ENCODE peak calls at places on chromosomes 7 and 10, in four cellular contexts. S is GM12878, K is K562, W is HepG2. T is an unnamed sample. For H3K4me1, the result is how much of the 10 kb centered on the place peaks cover.

GRCh38 chr10:130013263-130013937 is 49.3 kb upstream of the EBF3 start:
- DNase-seq in S (no peak), K (no peak), W (no peak), T (no peak)

GRCh38 chr7:1729773-1730172 is 59.7 kb downstream of the ELFN1 start:
- DNase-seq in S (no peak), K (no peak), W (no peak), T (no peak)

GRCh38 chr7:76076995-76077394 is 29.1 kb downstream of the MDH2 start:
- DNase-seq in S (no peak), K (no peak), W (no peak), T (no peak)

GRCh38 chr7:128014864-128015263 is 16.4 kb downstream of the LRRC4 start:
- DNase-seq in S (no peak), K (no peak), W (no peak), T (no peak)

GRCh38 chr10:116848032-116848911 is 1.0 kb upstream of the ENO4 start:
- DNase-seq in S (peak), K (no peak), W (no peak), T (peak)

GRCh38 chr7:99693427-99694200 is 13.8 kb upstream of the CYP3A5 start:
- DNase-seq in S (no peak), K (peak), W (peak), T (peak)

GRCh38 chr7:54931532-54931931 is 87.3 kb upstream of the EGFR start:
- DNase-seq in S (no peak), K (no peak), W (no peak), T (no peak)

GRCh38 chr7:100887186-100887954 is 2.1 kb downstream of the UFSP1 start:
- DNase-seq in S (peak), K (peak), W (no peak), T (no peak)

GRCh38 chr10:103617362-103618026 is 124.0 kb downstream of the NEURL1 start:
- DNase-seq in S (no peak), K (no peak), W (no peak), T (no peak)

GRCh38 chr7:41188163-41189130 is 514.4 kb downstream of the INHBA start:
- DNase-seq in S (no peak), K (no peak), W (no peak), T (peak)

GRCh38 chr7:999921-1000593 is 17.1 kb downstream of the CYP2W1 start:
- DNase-seq in S (peak), K (no peak), W (no peak), T (no peak)

GRCh38 chr10:36559990-36560389 is 565.4 kb upstream of the ANKRD30A start:
- DNase-seq in S (no peak), K (no peak), W (no peak), T (no peak)

GRCh38 chr10:5654218-5654755 is 12.1 kb downstream of the ASB13 start:
- DNase-seq in S (no peak), K (no peak), W (no peak), T (no peak)

GRCh38 chr7:82445226-82445625 is 1.6 kb upstream of the CACNA2D1 start:
- DNase-seq in S (no peak), K (no peak), W (no peak), T (peak)

GRCh38 chr10:26455567-26456315 is 17.6 kb downstream of the APBB1IP start:
- DNase-seq in S (no peak), K (no peak), W (no peak), T (no peak)

GRCh38 chr7:71942115-71942514 is 470.0 kb downstream of the CALN1 start:
- DNase-seq in S (no peak), K (no peak), W (no peak), T (no peak)

GRCh38 chr7:33792041-33792440 is 113.3 kb upstream of the BMPER start:
- DNase-seq in S (no peak), K (no peak), W (no peak), T (no peak)

GRCh38 chr10:101244321-101245050 is 15.2 kb upstream of the LBX1 start:
- DNase-seq in S (no peak), K (no peak), W (no peak), T (no peak)

GRCh38 chr7:45920543-45921380 is at the start of gene IGFBP3:
- DNase-seq in S (no peak), K (no peak), W (no peak), T (peak)

GRCh38 chr10:132111871-132112341 is 46.2 kb downstream of the JAKMIP3 start:
- DNase-seq in S (no peak), K (no peak), W (no peak), T (no peak)

GRCh38 chr10:132113766-132114365 is 48.1 kb downstream of the JAKMIP3 start:
- DNase-seq in S (no peak), K (no peak), W (no peak), T (no peak)

GRCh38 chr10:132113206-132113605 is 47.5 kb downstream of the JAKMIP3 start:
- DNase-seq in S (no peak), K (no peak), W (no peak), T (no peak)

GRCh38 chr10:132111121-132111731 is 45.5 kb downstream of the JAKMIP3 start:
- DNase-seq in S (no peak), K (no peak), W (no peak), T (no peak)

DNA sequence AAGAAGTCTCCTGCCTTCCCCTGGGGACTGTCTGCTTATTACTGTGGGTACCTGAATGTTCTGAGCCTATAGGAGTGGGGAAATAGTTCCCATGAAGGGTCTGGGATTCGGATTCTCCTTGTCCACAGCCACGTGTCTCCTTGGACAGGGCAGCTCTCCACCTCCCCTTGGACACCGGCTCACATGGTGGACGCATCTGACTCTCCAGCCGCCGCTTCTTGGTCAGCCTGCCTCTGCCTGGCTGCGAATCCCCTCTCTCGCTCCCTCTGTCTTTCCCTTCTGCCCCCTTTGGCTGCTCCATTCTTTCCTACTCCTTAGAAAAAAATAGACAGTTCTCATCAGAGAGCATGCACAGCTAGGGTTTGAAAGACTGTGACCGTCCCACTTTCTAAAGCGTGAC is 46.9 kb downstream of the JAKMIP3 start:
- DNase-seq in S (no peak), K (no peak), W (no peak), T (no peak)
- TF ChIP-seq JUNB in S (no peak), K (no peak), W (no peak), T (no peak)

GRCh38 chr7:95632609-95633008 is 36.3 kb upstream of the PDK4 start:
- DNase-seq in S (no peak), K (no peak), W (no peak), T (no peak)

GRCh38 chr7:95631545-95631944 is 35.2 kb upstream of the PDK4 start:
- DNase-seq in S (no peak), K (no peak), W (no peak), T (no peak)

GRCh38 chr7:95630702-95631458 is 34.6 kb upstream of the PDK4 start:
- DNase-seq in S (no peak), K (no peak), W (no peak), T (no peak)

GRCh38 chr7:95623788-95624187 is 27.5 kb upstream of the PDK4 start:
- DNase-seq in S (no peak), K (no peak), W (no peak), T (no peak)

DNA sequence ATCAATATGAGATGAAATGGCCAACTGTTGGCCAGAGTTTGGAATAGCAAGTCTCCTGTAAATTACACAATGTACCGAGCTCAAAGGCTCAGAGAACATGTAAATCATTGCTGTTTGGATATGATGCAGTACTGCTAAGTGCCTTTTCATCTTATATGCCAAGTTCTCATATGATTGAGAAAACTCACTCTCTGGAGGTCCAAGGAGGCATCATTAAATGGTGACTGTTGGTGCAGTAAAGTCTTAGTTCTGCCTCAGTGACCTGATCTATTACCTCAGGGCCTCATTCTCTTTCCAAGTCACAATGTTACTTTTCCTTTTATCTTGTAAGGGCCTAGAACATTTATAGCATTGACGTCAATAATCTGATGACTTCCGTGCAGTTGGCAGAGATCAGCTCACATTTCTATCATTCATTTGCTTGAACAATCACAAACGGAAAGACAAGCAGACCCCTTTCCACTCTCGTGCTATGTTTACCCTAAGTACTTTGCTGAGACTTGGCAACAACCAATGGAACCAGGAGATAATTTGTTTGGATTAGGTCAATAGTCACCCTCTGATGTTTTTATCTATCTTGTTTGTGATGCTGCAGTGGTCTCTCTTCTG is 32.6 kb upstream of the PDK4 start:
- DNase-seq in S (no peak), K (no peak), W (no peak), T (no peak)
- TF ChIP-seq CREB1 in S (no peak), K (no peak), W (no peak), T (no peak)

DNA sequence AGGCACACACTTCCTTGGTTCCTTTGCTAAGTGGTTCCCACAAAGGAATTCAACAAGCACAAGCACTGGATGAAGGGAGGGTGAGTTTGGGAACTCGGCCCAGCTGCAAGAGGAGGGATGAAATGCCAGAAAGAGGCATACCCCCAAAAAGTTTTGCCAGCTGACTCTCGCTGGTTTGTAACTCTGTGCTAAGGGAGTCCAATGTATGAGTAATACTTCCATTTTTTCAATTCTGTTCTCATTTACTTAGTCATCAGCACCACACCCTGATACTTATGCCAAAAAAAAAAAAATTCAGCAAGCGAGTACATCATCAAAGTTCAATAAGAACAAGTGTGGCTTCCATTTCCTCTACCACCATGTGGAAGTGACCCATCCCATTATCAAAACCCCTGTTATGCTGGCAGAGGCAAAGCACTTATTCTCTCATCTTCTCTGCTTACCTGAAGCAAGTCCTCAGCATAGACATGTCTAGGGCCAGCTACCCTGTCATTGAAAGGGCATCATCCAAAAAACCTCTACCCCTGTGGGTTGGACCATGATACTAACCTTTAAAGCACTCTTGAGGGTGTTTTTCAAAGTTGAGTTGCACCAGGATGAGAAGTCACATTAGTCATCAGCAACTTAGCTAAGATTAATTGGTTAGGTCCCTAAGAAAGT is 6.9 kb upstream of the HYCC1 start:
- DNase-seq in S (no peak), K (no peak), W (no peak), T (no peak)
- H3K4me1 ChIP-seq in S (under half), K (under half), W (under half), T (under half)

DNA sequence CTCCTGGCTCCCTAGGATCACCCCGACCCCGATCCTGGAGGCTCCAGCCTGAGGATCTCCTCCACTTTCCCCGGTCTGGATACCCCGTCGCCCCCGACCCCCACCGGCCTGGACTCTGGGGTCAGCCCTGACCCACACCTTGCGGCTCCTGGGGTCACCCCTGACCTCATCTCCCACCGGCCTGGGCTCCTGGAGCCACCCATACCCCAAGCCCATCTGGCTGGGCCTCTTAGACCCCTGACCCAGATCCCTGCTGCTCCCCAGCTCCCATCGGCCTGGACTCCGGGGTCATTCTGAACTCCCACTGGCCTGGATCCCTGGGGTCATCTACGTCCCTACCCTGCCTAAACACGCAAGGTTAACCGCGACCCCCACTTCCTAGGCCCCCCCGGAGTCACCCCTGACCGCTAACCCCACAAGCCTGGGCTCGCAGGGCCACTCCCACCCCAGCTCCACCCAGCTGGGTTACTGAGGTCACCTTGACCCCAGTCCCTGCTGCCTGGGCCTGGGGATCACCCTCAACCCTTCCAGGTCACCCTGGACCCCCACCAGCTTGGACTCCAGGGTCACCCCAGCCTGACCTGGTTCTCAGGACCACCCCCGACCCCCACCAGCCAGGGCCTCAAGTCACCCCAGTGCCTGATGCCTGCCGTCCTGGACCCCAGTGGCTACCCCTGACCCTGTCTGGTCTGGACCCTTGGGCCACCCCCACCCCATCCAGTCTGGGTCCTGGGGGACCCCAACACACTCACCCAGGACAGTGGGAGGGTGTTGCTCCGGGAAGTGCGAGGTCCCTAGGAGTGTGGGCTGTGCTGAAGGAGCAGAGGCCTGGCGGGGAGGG is 1.2 kb downstream of the FOXK1 start:
- DNase-seq in S (no peak), K (peak), W (no peak), T (no peak)
- TF ChIP-seq JUNB in S (no peak), K (no peak), W (no peak), T (no peak)

T was measured in GM23338.